ENCODE peak calls at places on chromosomes 2 and 18, in eight cellular contexts. G, E, A, O, M, U, W and H are unnamed samples.

GRCh38 chr2:169819106-169819505 is 5.6 kb downstream of the METTL5 start:
- DNase-seq in U (no peak), E (no peak), W (no peak), A (no peak), O (no peak), G (no peak), M (peak), H (no peak)

GRCh38 chr2:152098033-152098797 is 629 bp downstream of the CACNB4 start:
- DNase-seq in O (peak), A (no peak), E (no peak), W (peak), M (no peak), U (peak), G (peak), H (peak)

GRCh38 chr18:79392226-79392625 is 3.5 kb upstream of the NFATC1 start:
- DNase-seq in U (no peak), G (no peak), O (no peak), M (no peak), A (no peak), W (no peak), E (no peak), H (no peak)

GRCh38 chr2:98026292-98026691 is 30.5 kb upstream of the TMEM131 start:
- DNase-seq in W (no peak), O (no peak), E (no peak), A (no peak), M (no peak), U (no peak), G (no peak), H (no peak)

GRCh38 chr2:67311536-67311935 is 85.6 kb upstream of the ETAA1 start:
- DNase-seq in M (peak), E (no peak), A (no peak), G (no peak), U (no peak), O (no peak), W (no peak), H (no peak)

GRCh38 chr2:122692400-122693083 is 937.1 kb downstream of the TSN start:
- DNase-seq in U (no peak), W (no peak), E (no peak), A (no peak), G (no peak), M (no peak), O (no peak), H (no peak)

GRCh38 chr2:221554769-221555510 is 17.2 kb downstream of the EPHA4 start:
- DNase-seq in M (no peak), U (no peak), A (no peak), W (peak), E (no peak), O (no peak), G (peak), H (no peak)

GRCh38 chr2:218877891-218878290 is 2.8 kb upstream of the WNT10A start:
- DNase-seq in A (no peak), W (no peak), M (no peak), O (no peak), U (no peak), G (no peak), E (no peak), H (no peak)

GRCh38 chr2:240139666-240140393 is 628 bp downstream of the OTOS start:
- DNase-seq in M (no peak), O (no peak), U (no peak), A (no peak), E (no peak), W (no peak), G (peak), H (no peak)

GRCh38 chr2:189149981-189150380 is 29.6 kb downstream of the COL5A2 start:
- DNase-seq in O (no peak), E (peak), U (no peak), W (no peak), A (no peak), M (peak), G (no peak), H (no peak)

GRCh38 chr2:215728504-215729065 is 284.8 kb downstream of the MREG start:
- DNase-seq in U (no peak), W (no peak), E (no peak), M (peak), O (no peak), A (peak), G (no peak), H (no peak)

GRCh38 chr2:36626071-36626470 is 28.1 kb upstream of the FEZ2 start:
- DNase-seq in M (no peak), U (no peak), E (no peak), O (no peak), A (no peak), W (no peak), G (no peak), H (no peak)

GRCh38 chr2:75605770-75606535 is 40.6 kb upstream of the MRPL19 start:
- DNase-seq in W (no peak), M (peak), G (peak), O (no peak), E (no peak), U (no peak), A (no peak), H (no peak)

GRCh38 chr2:176455865-176456291 is 186.6 kb downstream of the MTX2 start:
- DNase-seq in A (no peak), U (no peak), O (no peak), M (peak), W (no peak), E (no peak), G (peak), H (no peak)

GRCh38 chr2:88016948-88017779 is 817 bp upstream of the RNU2-63P start:
- DNase-seq in O (peak), U (peak), W (peak), A (peak), M (no peak), E (peak), G (peak), H (peak)

GRCh38 chr2:178523596-178524134 is 43.4 kb downstream of the PLEKHA3 start:
- DNase-seq in O (no peak), A (no peak), G (peak), E (no peak), U (no peak), M (peak), W (no peak), H (no peak)

GRCh38 chr2:5706717-5707455 is 14.7 kb downstream of the SOX11 start:
- DNase-seq in U (no peak), A (no peak), M (no peak), O (no peak), E (no peak), W (no peak), G (peak), H (no peak)

GRCh38 chr2:65436169-65436824 is 3.9 kb upstream of the SPRED2 start:
- DNase-seq in E (peak), G (peak), A (peak), M (peak), U (peak), W (peak), O (peak), H (peak)

GRCh38 chr2:156784034-156784433 is 347.9 kb downstream of the GPD2 start:
- DNase-seq in E (no peak), U (no peak), W (no peak), A (no peak), G (no peak), O (no peak), M (no peak), H (no peak)

GRCh38 chr18:32612651-32613050 is 142.0 kb upstream of the GAREM1 start:
- DNase-seq in A (no peak), G (no peak), M (no peak), U (no peak), W (no peak), O (no peak), E (no peak), H (peak)

GRCh38 chr2:8602809-8603208 is 79.0 kb upstream of the ID2 start:
- DNase-seq in O (no peak), A (peak), W (no peak), U (no peak), M (no peak), G (no peak), E (no peak), H (peak)

GRCh38 chr2:141201161-141201560 is 929.7 kb downstream of the LRP1B start:
- DNase-seq in G (no peak), M (no peak), A (no peak), W (no peak), E (no peak), O (no peak), U (no peak), H (no peak)

GRCh38 chr2:3470166-3470651 is 49.1 kb downstream of the ADI1 start:
- DNase-seq in A (no peak), G (no peak), U (no peak), W (no peak), O (peak), M (no peak), E (no peak), H (peak)

GRCh38 chr2:18719978-18720775 is 130.8 kb upstream of the NT5C1B start:
- DNase-seq in W (no peak), M (peak), E (no peak), U (no peak), A (no peak), O (no peak), G (no peak), H (no peak)

GRCh38 chr2:98903767-98904485 is 32.1 kb downstream of the CRACDL start:
- DNase-seq in E (no peak), O (no peak), M (no peak), W (no peak), A (no peak), U (no peak), G (peak), H (no peak)

GRCh38 chr2:20215183-20216040 is 9.5 kb downstream of the SDC1 start:
- DNase-seq in O (peak), G (no peak), W (no peak), A (no peak), M (no peak), E (no peak), U (no peak), H (no peak)

GRCh38 chr2:88596141-88596830 is 31.0 kb downstream of the EIF2AK3 start:
- DNase-seq in M (no peak), W (no peak), O (no peak), G (no peak), A (no peak), E (no peak), U (no peak), H (no peak)

GRCh38 chr2:223725494-223725893 is 111.9 kb downstream of the AP1S3 start:
- DNase-seq in A (peak), M (peak), W (no peak), O (peak), E (peak), G (peak), U (no peak), H (peak)

GRCh38 chr2:227228061-227228667 is 63.7 kb downstream of the COL4A3 start:
- DNase-seq in G (no peak), A (no peak), E (no peak), O (peak), U (no peak), W (no peak), M (no peak), H (peak)

GRCh38 chr2:207139551-207139950 is 26.2 kb downstream of the KLF7 start:
- DNase-seq in W (no peak), E (no peak), M (no peak), G (no peak), U (no peak), A (peak), O (no peak), H (no peak)

GRCh38 chr2:209305026-209305425 is 118.8 kb upstream of the MAP2 start:
- DNase-seq in W (no peak), G (peak), M (no peak), E (no peak), A (no peak), U (no peak), O (no peak), H (no peak)

GRCh38 chr2:40367652-40368051 is 84.2 kb downstream of the SLC8A1 start:
- DNase-seq in U (no peak), G (no peak), W (no peak), O (no peak), E (no peak), A (no peak), M (no peak), H (no peak)

GRCh38 chr18:27839141-27839540 is 337.8 kb downstream of the CDH2 start:
- DNase-seq in G (no peak), O (no peak), W (no peak), E (no peak), A (no peak), U (no peak), M (peak), H (no peak)

GRCh38 chr2:210873631-210874030 is 317.2 kb downstream of the CPS1 start:
- DNase-seq in M (no peak), G (no peak), E (no peak), U (no peak), A (no peak), O (no peak), W (no peak), H (no peak)

GRCh38 chr18:51852661-51853060 is 487.3 kb upstream of the DCC start:
- DNase-seq in M (no peak), G (no peak), W (no peak), E (no peak), O (no peak), U (no peak), A (no peak), H (no peak)

GRCh38 chr2:164538250-164538866 is 82.9 kb downstream of the GRB14 start:
- DNase-seq in U (peak), E (no peak), G (peak), W (no peak), O (no peak), A (peak), M (peak), H (no peak)

GRCh38 chr2:157257312-157258252 is at the start of gene GALNT5:
- DNase-seq in U (no peak), M (no peak), O (peak), G (peak), A (no peak), W (no peak), E (no peak), H (peak)

GRCh38 chr2:29663266-29663665 is 258.1 kb downstream of the ALK start:
- DNase-seq in O (no peak), A (no peak), E (peak), W (no peak), U (no peak), G (no peak), M (no peak), H (no peak)

GRCh38 chr2:186181625-186182024 is 304.4 kb upstream of the ZC3H15 start:
- DNase-seq in U (no peak), E (no peak), W (no peak), M (peak), A (no peak), G (no peak), O (no peak), H (no peak)

GRCh38 chr2:174350593-174351181 is 15.9 kb downstream of the SP9 start:
- DNase-seq in W (no peak), E (no peak), U (no peak), G (no peak), A (no peak), M (no peak), O (no peak), H (no peak)

GRCh38 chr18:63155169-63155852 is 164.3 kb downstream of the BCL2 start:
- DNase-seq in W (no peak), A (no peak), G (peak), E (peak), O (peak), M (peak), U (no peak), H (peak)
- TF ChIP-seq POLR2AphosphoS5 in W (peak), A (no peak), G (no peak), E (no peak), O (peak), M (no peak), U (peak), H (no peak)

GRCh38 chr18:7038330-7038846 is 79.2 kb downstream of the LAMA1 start:
- DNase-seq in A (no peak), E (peak), W (no peak), G (peak), M (peak), O (no peak), U (no peak), H (peak)
- TF ChIP-seq POLR2AphosphoS5 in A (no peak), E (no peak), W (no peak), G (no peak), M (no peak), O (no peak), U (no peak), H (peak)

DNA sequence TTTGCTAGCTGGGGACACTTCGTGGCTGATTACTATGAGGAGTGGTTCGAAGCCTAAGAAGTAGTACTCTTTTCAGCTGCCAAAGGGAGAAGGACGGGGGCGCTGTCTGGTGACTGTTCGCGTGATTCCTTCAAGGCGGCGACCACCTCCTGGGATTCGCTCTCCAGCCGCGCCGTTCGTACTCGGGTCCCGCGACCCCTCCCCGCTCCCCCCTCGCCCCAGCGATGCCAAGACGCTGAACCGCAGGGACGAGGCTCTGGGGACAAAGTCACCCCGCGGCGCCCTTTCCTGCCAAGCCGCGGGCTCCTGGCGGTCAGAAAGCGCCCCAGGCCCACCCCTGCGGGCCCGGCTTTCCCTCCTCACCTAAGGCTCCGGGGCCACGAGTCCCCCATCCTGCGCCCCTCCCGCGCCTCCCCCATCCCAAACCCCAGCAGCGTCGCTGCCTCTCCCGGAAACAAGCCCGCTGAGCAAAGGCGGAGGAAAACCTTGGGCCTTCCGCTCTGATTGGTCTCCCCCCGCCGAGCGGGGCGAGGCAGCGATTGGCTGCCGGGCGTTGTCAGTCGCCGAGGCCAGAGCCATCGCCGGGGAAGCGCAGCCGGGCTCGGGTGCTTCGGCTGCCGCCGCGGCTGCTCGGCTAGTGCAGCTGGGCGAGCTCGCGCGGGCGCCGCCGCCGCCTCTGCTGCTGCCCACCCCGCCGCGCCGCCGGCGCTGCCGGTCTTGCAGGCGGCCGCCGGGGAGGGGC is 404.3 kb downstream of the XIRP2 start:
- DNase-seq in M (peak), U (peak), E (peak), O (peak), W (peak), A (no peak), G (peak), H (peak)
- TF ChIP-seq POLR2AphosphoS5 in M (no peak), U (no peak), E (peak), O (peak), W (no peak), A (no peak), G (peak), H (peak)

GRCh38 chr2:182866095-182866460 is 359 bp downstream of the FRZB start:
- DNase-seq in W (no peak), U (no peak), M (no peak), G (peak), A (no peak), E (no peak), O (no peak), H (no peak)

GRCh38 chr2:182868049-182868422 is 1.6 kb upstream of the FRZB start:
- DNase-seq in U (peak), M (no peak), G (peak), W (no peak), O (no peak), A (no peak), E (no peak), H (no peak)

GRCh38 chr2:182867411-182868048 is 1.1 kb upstream of the FRZB start:
- DNase-seq in M (no peak), O (no peak), E (no peak), G (peak), W (no peak), U (no peak), A (no peak), H (no peak)

GRCh38 chr2:182868423-182868822 is 2.0 kb upstream of the FRZB start:
- DNase-seq in O (no peak), W (no peak), M (no peak), A (no peak), E (no peak), G (no peak), U (no peak), H (no peak)

DNA sequence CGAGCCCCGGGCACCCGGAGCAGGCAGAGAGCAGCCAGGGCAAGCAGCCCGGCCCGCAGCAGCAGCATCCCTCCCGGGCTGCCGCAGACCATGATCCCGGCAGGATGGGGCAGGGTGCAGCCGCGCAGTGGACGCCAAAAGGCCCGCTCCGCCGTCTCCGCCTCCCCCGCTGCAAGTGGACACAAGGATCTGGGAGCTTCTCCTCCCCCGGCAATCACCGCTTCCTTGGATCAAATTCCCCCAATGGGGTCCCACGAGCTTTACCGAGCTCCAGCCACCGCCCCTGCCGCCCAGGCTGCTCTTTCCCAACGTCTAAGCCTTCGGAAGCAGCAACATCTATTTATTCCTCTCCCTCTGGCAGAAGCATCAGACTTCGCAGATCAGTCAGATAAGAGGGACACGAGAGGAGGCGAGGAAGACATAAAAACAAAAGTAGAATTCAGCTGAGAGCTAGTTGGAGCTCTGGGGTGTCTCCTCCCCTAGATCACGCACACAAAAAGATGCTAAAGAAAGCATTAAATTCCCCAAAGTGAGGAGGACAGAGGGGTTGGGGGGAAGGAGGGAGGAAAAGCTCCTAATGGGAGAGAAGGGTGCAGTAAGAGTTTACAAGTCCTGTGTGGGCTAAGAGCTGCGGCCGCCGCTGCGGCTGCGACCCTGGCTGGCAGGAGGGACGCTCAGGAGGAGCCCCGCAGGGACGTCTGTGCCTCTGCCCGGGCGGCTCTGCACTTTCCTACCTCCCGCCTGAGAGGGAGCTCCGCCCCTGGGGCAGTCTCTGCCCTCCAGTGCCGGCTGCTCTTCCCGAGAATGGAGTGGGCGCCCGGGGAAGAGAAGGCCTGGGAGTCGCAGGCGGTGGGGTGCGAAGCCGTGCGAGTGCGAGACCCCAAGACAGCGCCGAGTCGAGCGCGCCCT is at the start of gene FRZB:
- DNase-seq in U (peak), A (no peak), M (peak), G (peak), W (no peak), E (no peak), O (peak), H (peak)
- TF ChIP-seq POLR2AphosphoS5 in U (no peak), A (no peak), M (no peak), G (no peak), W (no peak), E (no peak), O (peak), H (peak)

GRCh38 chr2:55887906-55888625 is 35.5 kb downstream of the EFEMP1 start:
- DNase-seq in U (no peak), G (no peak), O (no peak), M (peak), W (no peak), E (no peak), A (no peak), H (no peak)
- TF ChIP-seq POLR2AphosphoS5 in U (no peak), G (no peak), O (no peak), M (peak), W (no peak), E (no peak), A (no peak), H (no peak)

GRCh38 chr18:49690307-49690706 is 123.0 kb downstream of the ACAA2 start:
- DNase-seq in A (no peak), M (peak), E (peak), W (no peak), U (no peak), G (no peak), O (no peak), H (no peak)

GRCh38 chr18:49681387-49681786 is 119.5 kb downstream of the LIPG start:
- DNase-seq in G (no peak), A (no peak), W (no peak), E (no peak), M (no peak), O (no peak), U (no peak), H (no peak)

GRCh38 chr18:49691177-49691608 is 122.1 kb downstream of the ACAA2 start:
- DNase-seq in U (no peak), O (no peak), W (no peak), G (no peak), A (no peak), E (peak), M (peak), H (no peak)

GRCh38 chr18:49682301-49683190 is 120.7 kb downstream of the LIPG start:
- DNase-seq in A (no peak), M (no peak), O (no peak), U (no peak), W (no peak), E (no peak), G (no peak), H (no peak)

GRCh38 chr18:49685231-49685942 is 123.5 kb downstream of the LIPG start:
- DNase-seq in E (no peak), W (no peak), G (no peak), O (no peak), U (no peak), M (peak), A (no peak), H (no peak)
- TF ChIP-seq POLR2AphosphoS5 in E (no peak), W (no peak), G (no peak), O (no peak), U (no peak), M (peak), A (no peak), H (no peak)